ENCODE peak calls at places on chromosomes 2 and 18, in six cellular contexts. P, A, Q, K, W and Y are unnamed samples.

GRCh38 chr18:23231340-23232021 is 96.2 kb downstream of the CABLES1 start:
- DNase-seq in W (peak; percentile 86), K (no peak), Q (no peak), A (no peak), P (peak; percentile 98), Y (peak; percentile 98)

GRCh38 chr2:163735692-163736432 is at the start of gene FIGN:
- DNase-seq in Q (peak; percentile 67), A (peak; percentile 87), P (peak; percentile 86), K (peak; percentile 85), W (peak; percentile 93), Y (peak; percentile 91)

GRCh38 chr2:109454304-109454703 is 159.5 kb downstream of the SEPTIN10 start:
- DNase-seq in W (peak; percentile 61), K (no peak), A (no peak), P (no peak), Q (no peak), Y (no peak)

GRCh38 chr2:172380436-172381274 is 46.7 kb upstream of the ITGA6 start:
- DNase-seq in Q (peak; percentile 14), A (no peak), W (no peak), K (peak; percentile 4), P (peak; percentile 60), Y (no peak)

GRCh38 chr2:75315436-75315835 is 116.1 kb upstream of the TACR1 start:
- DNase-seq in W (no peak), P (no peak), Q (no peak), K (no peak), A (no peak), Y (no peak)

GRCh38 chr2:25103287-25103871 is 61.5 kb downstream of the EFR3B start:
- DNase-seq in Q (no peak), W (no peak), K (no peak), A (no peak), P (peak; percentile 89), Y (peak; percentile 97)

GRCh38 chr18:36633961-36634412 is 194.8 kb downstream of the TPGS2 start:
- DNase-seq in W (no peak), P (peak; percentile 49), A (no peak), K (no peak), Q (no peak), Y (no peak)

GRCh38 chr18:31942301-31942998 is 478 bp downstream of the TRAPPC8 start:
- DNase-seq in Q (no peak), A (no peak), P (peak; percentile 58), K (no peak), W (peak; percentile 80), Y (peak; percentile 81)

GRCh38 chr18:61334491-61334850 is 1.2 kb downstream of the CDH20 start:
- DNase-seq in A (no peak), W (no peak), P (no peak), K (no peak), Q (no peak), Y (peak; percentile 32)

GRCh38 chr2:74778381-74779371 is 55.3 kb upstream of the HK2 start:
- DNase-seq in A (no peak), K (peak; percentile 65), W (no peak), P (peak; percentile 39), Q (peak; percentile 56), Y (peak; percentile 33)

GRCh38 chr2:647691-648231 is 29.4 kb downstream of the TMEM18 start:
- DNase-seq in P (no peak), Q (no peak), K (no peak), A (no peak), W (no peak), Y (no peak)

GRCh38 chr2:26466662-26467310 is 11.1 kb downstream of the OTOF start:
- DNase-seq in W (peak; percentile 55), Q (no peak), A (no peak), K (no peak), P (no peak), Y (no peak)

GRCh38 chr2:71798266-71799012 is 345.1 kb downstream of the DYSF start:
- DNase-seq in W (peak; percentile 73), K (peak; percentile 71), A (no peak), Q (peak; percentile 52), P (peak; percentile 52), Y (peak; percentile 64)

GRCh38 chr2:54999182-54999581 is 51.1 kb downstream of the RTN4 start:
- DNase-seq in K (no peak), A (no peak), P (peak; percentile 90), Q (no peak), W (no peak), Y (peak; percentile 82)

GRCh38 chr2:160516547-160517365 is 23.1 kb upstream of the RBMS1 start:
- DNase-seq in Q (no peak), K (no peak), P (peak; percentile 26), A (peak; percentile 29), W (no peak), Y (peak; percentile 57)

GRCh38 chr2:120384486-120385354 is 38.8 kb downstream of the INHBB start:
- DNase-seq in A (no peak), Q (no peak), K (no peak), P (no peak), W (peak; percentile 46), Y (no peak)

GRCh38 chr2:151619337-151619989 is 114.8 kb downstream of the NEB start:
- DNase-seq in K (peak; percentile 12), P (no peak), W (no peak), Q (no peak), A (no peak), Y (no peak)

GRCh38 chr2:101357386-101357785 is 29.9 kb downstream of the CREG2 start:
- DNase-seq in P (peak; percentile 19), K (no peak), W (no peak), Q (no peak), A (no peak), Y (peak; percentile 78)

GRCh38 chr18:56997200-56997599 is 149.7 kb upstream of the BOD1L2 start:
- DNase-seq in A (no peak), W (no peak), Q (no peak), P (no peak), K (no peak), Y (no peak)